ENCODE peak calls at places on chromosomes 13 and 19, in ten cellular contexts. C is neuronal stem cell; U is K562; V is vagina; N is AG20443; D is activated CD4-positive, alpha-beta memory T cell treated with anti-CD3 and anti-CD28 coated beads, Interleukin-2, amount 10 ng/mL, durations not matched to agents 7 days and 5 days; E is T-cell; B is uterus; Q is stimulated activated CD8-positive, alpha-beta memory T cell treated with anti-CD3 and anti-CD28 coated beads, Interleukin-7, amount 100 ng/mL, for 1 hour; K is A549. L is an unnamed sample.

GRCh38 chr13:95191821-95192220 is 109.4 kb downstream of the ABCC4 start:
- DNase-seq in D (peak), B (peak), N (peak), C (peak), U (peak), E (peak), K (peak), Q (peak), V (no peak), L (peak)

GRCh38 chr13:107450931-107451330 is 764.4 kb downstream of the LIG4 start:
- DNase-seq in V (no peak), E (no peak), Q (no peak), N (peak), U (no peak), B (peak), D (no peak), K (no peak), C (no peak), L (no peak)

GRCh38 chr13:42553098-42554046 is 20.6 kb upstream of the TNFSF11 start:
- DNase-seq in E (no peak), B (no peak), Q (no peak), C (no peak), U (no peak), N (no peak), K (no peak), D (no peak), V (no peak), L (no peak)

GRCh38 chr13:27830010-27830409 is 37.7 kb downstream of the GSX1 start:
- DNase-seq in K (peak), C (peak), E (peak), B (no peak), V (no peak), U (peak), Q (peak), D (peak), N (peak), L (peak)

GRCh38 chr19:55487884-55488687 is at the start of gene SSC5D:
- DNase-seq in N (peak), E (no peak), U (peak), Q (no peak), D (no peak), C (no peak), B (peak), V (no peak), K (no peak), L (no peak)

GRCh38 chr19:15332311-15332996 is at the start of gene BRD4:
- DNase-seq in N (peak), Q (peak), B (peak), V (peak), K (peak), C (peak), U (peak), E (peak), D (peak), L (peak)

GRCh38 chr19:8243146-8243545 is 34.0 kb downstream of the CERS4 start:
- DNase-seq in Q (no peak), E (no peak), D (no peak), K (no peak), C (no peak), U (no peak), B (no peak), N (no peak), V (no peak), L (no peak)

GRCh38 chr13:32538234-32538620 is 368 bp downstream of the N4BP2L2 start:
- DNase-seq in E (no peak), Q (no peak), N (peak), B (no peak), C (no peak), U (peak), K (peak), V (peak), D (no peak), L (no peak)

GRCh38 chr19:44648536-44649370 is 5.0 kb downstream of the PVR start:
- DNase-seq in U (no peak), N (peak), D (no peak), K (no peak), V (no peak), E (no peak), C (no peak), Q (no peak), B (no peak), L (no peak)

GRCh38 chr19:16001481-16002312 is 52.9 kb downstream of the OR10H4 start:
- DNase-seq in E (peak), Q (no peak), N (peak), D (peak), U (no peak), B (no peak), K (no peak), V (no peak), C (no peak), L (peak)

GRCh38 chr19:14122924-14123323 is 5.4 kb upstream of the PRKACA start:
- DNase-seq in D (no peak), B (no peak), K (no peak), U (no peak), C (no peak), V (no peak), Q (no peak), E (no peak), N (no peak), L (no peak)

GRCh38 chr19:658916-659839 is 3.8 kb downstream of the RNF126 start:
- DNase-seq in B (no peak), N (peak), E (peak), V (no peak), U (peak), C (no peak), K (no peak), D (peak), Q (no peak), L (peak)

GRCh38 chr19:42424712-42425131 is 2.5 kb downstream of the LIPE start:
- DNase-seq in K (no peak), V (no peak), B (no peak), C (no peak), U (no peak), E (no peak), D (no peak), N (peak), Q (no peak), L (no peak)

GRCh38 chr13:106804996-106805395 is 237.1 kb upstream of the ARGLU1 start:
- DNase-seq in N (no peak), E (no peak), B (no peak), K (no peak), V (no peak), U (no peak), C (no peak), D (no peak), Q (no peak), L (no peak)

GRCh38 chr13:101726681-101727080 is 274.2 kb downstream of the ITGBL1 start:
- DNase-seq in U (no peak), K (no peak), B (no peak), D (no peak), N (no peak), C (no peak), E (no peak), V (no peak), Q (no peak), L (no peak)

GRCh38 chr13:110965038-110965754 is 50.3 kb upstream of the ANKRD10 start:
- DNase-seq in Q (no peak), D (peak), C (no peak), E (no peak), B (no peak), V (peak), K (peak), U (peak), N (no peak), L (no peak)